ENCODE peak calls at places on chromosomes 7 and 10, in four cellular contexts. Y is mammary epithelial cell; D is substantia nigra; E is CD8-positive, alpha-beta T cell. A is an unnamed sample.

GRCh38 chr7:1698951-1699350 is 28.9 kb downstream of the ELFN1 start:
- DNase-seq in E (no peak), D (no peak), Y (no peak), A (no peak)

GRCh38 chr10:43648392-43649148 is at the start of gene ZNF32:
- DNase-seq in E (peak; percentile 72), Y (peak; percentile 73), D (peak; percentile 81), A (peak; percentile 80)

GRCh38 chr7:24201221-24201620 is 82.8 kb upstream of the NPY start:
- DNase-seq in E (no peak), Y (no peak), D (no peak), A (no peak)

GRCh38 chr7:46147871-46148270 is 226.8 kb upstream of the IGFBP3 start:
- DNase-seq in Y (no peak), D (no peak), E (no peak), A (no peak)

GRCh38 chr10:100562806-100563293 is 27.1 kb downstream of the HIF1AN start:
- DNase-seq in E (no peak), Y (peak; percentile 49), D (no peak), A (no peak)

GRCh38 chr7:77887567-77887966 is 89.0 kb downstream of the PHTF2 start:
- DNase-seq in E (no peak), Y (peak; percentile 35), D (no peak), A (no peak)

GRCh38 chr7:4024133-4024532 is 658.0 kb upstream of the FOXK1 start:
- DNase-seq in E (no peak), D (no peak), Y (no peak), A (no peak)

GRCh38 chr7:158557441-158557755 is 30.2 kb downstream of the PTPRN2 start:
- DNase-seq in D (no peak), Y (no peak), E (no peak), A (no peak)

GRCh38 chr7:106964455-106964854 is 80.0 kb upstream of the PRKAR2B start:
- DNase-seq in Y (no peak), D (no peak), E (no peak), A (no peak)
- H3K27ac ChIP-seq in Y (no peak overlapping the region), D (no peak overlapping the region), E (no peak overlapping the region), A (peak overlapping the region; percentile 1)

DNA sequence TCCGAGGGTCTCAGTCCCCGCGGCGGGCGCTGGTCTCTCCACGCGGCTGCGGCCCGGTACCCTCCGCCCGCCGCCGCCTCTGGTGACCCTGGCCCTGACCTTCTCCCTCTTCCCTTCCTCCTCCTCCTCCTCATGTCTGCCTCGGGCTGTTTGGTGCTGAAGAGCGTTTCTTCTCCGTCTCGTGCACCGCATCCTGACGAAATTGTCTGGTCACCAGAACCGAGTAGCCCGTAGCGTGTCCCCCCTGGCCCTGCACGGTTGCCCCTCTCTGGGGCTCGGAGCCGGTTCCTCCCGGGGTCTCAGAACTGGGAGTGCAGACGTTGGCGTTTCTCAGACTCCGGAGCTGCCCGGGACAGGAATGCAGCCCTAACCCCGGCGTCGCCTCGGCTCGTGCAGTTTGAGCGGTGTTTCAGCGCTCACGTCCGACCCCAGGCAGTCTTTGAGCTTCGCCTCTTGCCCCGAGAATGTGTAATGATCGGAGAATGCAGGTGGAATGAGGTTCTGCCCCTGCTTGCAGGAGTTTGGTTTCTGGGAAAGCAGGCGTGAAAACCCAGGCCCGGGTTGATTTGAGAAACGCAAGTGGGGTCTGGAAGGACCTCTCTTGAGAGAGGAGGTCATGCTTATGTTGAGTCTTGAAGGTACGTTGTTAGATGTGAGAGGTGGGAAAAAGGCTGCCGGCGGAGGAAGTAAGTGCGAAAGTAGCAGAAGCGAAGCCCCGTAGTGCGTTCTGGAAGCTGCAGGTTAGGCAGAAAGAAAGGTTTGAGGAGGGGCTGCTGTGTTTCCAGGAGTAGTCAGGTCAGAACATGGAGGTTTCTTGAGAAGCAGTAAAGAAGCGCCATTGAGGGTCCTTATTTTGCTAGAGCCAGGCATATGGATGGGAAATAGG is 743 bp downstream of the RBM17 start:
- DNase-seq in D (no peak), E (no peak), Y (peak; percentile 61), A (no peak)
- H3K27ac ChIP-seq in D (peak overlapping the region; percentile 43), E (peak overlapping the region; percentile 54), Y (peak overlapping the region; percentile 82), A (no peak overlapping the region)

GRCh38 chr10:110825510-110825909 is 46.2 kb upstream of the PDCD4 start:
- DNase-seq in E (no peak), Y (no peak), D (no peak), A (no peak)
- H3K27ac ChIP-seq in E (no peak overlapping the region), Y (no peak overlapping the region), D (no peak overlapping the region), A (peak overlapping the region; percentile 40)

DNA sequence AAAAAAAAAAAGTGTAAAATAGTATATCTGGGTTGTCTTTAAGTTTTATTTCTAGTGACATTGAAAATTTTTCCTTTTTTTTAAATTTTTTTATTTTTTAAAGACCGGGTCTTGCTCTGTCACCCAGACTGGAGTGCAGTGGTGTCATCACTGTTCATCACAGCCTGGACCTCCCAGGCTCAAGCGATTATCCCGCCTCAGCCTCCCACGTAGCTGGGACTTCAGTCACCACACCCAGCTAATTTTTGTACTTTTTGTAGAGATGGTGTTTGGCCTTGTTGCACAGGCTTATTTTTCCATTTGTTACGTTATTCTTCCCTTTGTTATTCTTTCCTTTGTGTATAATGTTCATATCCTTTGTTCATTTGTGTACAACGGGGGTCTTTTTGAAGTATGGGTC is 30.1 kb downstream of the TSPAN14 start:
- DNase-seq in D (no peak), Y (no peak), E (no peak), A (no peak)
- H3K27ac ChIP-seq in D (no peak overlapping the region), Y (no peak overlapping the region), E (peak overlapping the region; percentile 23), A (no peak overlapping the region)

DNA sequence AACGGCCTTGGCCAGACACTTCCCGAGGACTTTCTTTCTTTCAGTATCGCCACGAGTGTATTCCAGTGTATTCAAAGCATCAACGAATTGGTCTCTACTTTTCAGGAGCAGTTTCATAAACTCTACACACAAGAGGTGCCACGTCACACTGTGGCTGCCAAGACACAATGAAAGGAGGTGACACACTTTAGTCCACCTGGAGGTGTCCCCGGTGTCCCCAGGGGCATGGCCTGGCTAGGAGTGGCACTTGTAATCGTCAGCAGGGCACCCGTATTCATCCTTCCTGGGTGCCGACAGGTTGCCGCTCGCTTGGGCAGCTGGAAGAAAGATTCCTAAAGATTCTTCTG is 5.0 kb downstream of the TNS3 start:
- DNase-seq in E (no peak), D (no peak), Y (no peak), A (no peak)
- H3K27ac ChIP-seq in E (no peak overlapping the region), D (peak overlapping the region; percentile 56), Y (no peak overlapping the region), A (peak overlapping the region; percentile 59)

DNA sequence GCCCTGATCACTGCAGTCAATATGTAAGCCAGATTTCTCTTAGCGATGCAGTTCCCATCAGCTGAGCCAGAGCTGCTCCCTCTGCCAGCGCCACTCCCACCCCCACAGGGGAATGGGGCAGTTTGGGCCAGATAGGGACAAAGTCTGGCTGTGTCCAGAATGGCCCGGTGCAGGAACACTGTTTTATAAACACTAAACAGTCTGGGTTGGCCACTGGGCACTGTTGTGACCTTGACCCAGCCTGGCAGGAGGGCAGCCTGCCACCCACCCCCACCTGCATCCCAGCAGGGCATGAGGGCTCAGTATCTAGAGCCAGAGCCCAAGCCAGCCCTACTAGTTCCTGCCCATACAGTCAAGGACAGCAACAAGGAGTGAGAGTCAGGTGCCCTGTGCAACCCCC is 1.3 kb downstream of the OGDHL start:
- DNase-seq in Y (no peak), E (no peak), D (no peak), A (no peak)
- H3K27ac ChIP-seq in Y (no peak overlapping the region), E (no peak overlapping the region), D (no peak overlapping the region), A (no peak overlapping the region)